ENCODE peak calls at places on chromosome 4, in eight cellular contexts. U is right cardiac atrium; P is activated naive CD4-positive, alpha-beta T cell treated with anti-CD3 and anti-CD28 coated beads, Interleukin-2, amount 50 U/mL, for 72 hours; L is gastrocnemius medialis; X is germinal center; J is ELR; E is nephron progenitor cell; H is NCI-H345. B is an unnamed sample.
A peak's percentile ranks its signal among the peaks of the same experiment; 100 is the strongest.

GRCh38 chr4:53313510-53313909 is 52.4 kb downstream of the SCFD2 start:
- DNase-seq in U (no peak), P (no peak), L (no peak), X (no peak), J (peak; percentile 15), E (no peak), H (no peak), B (peak; percentile 54)

GRCh38 chr4:74335341-74336019 is 27.2 kb downstream of the EPGN start:
- DNase-seq in U (no peak), P (no peak), L (no peak), X (no peak), J (no peak), E (no peak), H (no peak), B (no peak)

GRCh38 chr4:82293304-82293703 is 80.5 kb downstream of the HNRNPD start:
- DNase-seq in U (no peak), P (no peak), L (no peak), X (no peak), J (no peak), E (no peak), H (no peak), B (no peak)

GRCh38 chr4:6641164-6641970 is 882 bp downstream of the MRFAP1 start:
- DNase-seq in U (peak; percentile 74), P (peak; percentile 26), L (peak; percentile 28), X (peak; percentile 54), J (peak; percentile 68), E (peak; percentile 55), H (no peak), B (peak; percentile 76)

GRCh38 chr4:168887809-168888208 is 122.2 kb downstream of the CBR4 start:
- DNase-seq in U (no peak), P (no peak), L (no peak), X (no peak), J (no peak), E (no peak), H (no peak), B (no peak)

GRCh38 chr4:23483320-23483958 is 406.4 kb downstream of the PPARGC1A start:
- DNase-seq in U (peak; percentile 22), P (no peak), L (no peak), X (no peak), J (no peak), E (no peak), H (no peak), B (no peak)

GRCh38 chr4:25539241-25539640 is 116.4 kb upstream of the SLC34A2 start:
- DNase-seq in U (no peak), P (no peak), L (no peak), X (no peak), J (no peak), E (no peak), H (no peak), B (no peak)

GRCh38 chr4:36325499-36325898 is 44.1 kb downstream of the DTHD1 start:
- DNase-seq in U (no peak), P (no peak), L (no peak), X (peak; percentile 51), J (no peak), E (no peak), H (no peak), B (no peak)

GRCh38 chr4:137861682-137862081 is 329.4 kb upstream of the PCDH18 start:
- DNase-seq in U (no peak), P (no peak), L (no peak), X (no peak), J (peak; percentile 45), E (no peak), H (no peak), B (peak; percentile 47)

GRCh38 chr4:165312506-165312905 is 15.0 kb upstream of the MSMO1 start:
- DNase-seq in U (no peak), P (no peak), L (no peak), X (no peak), J (peak; percentile 76), E (no peak), H (no peak), B (no peak)

GRCh38 chr4:3269105-3269927 is 20.4 kb downstream of the MSANTD1 start:
- DNase-seq in U (peak; percentile 45), P (no peak), L (no peak), X (no peak), J (no peak), E (no peak), H (no peak), B (no peak)

GRCh38 chr4:128384091-128384520 is 96.5 kb upstream of the PGRMC2 start:
- DNase-seq in U (no peak), P (no peak), L (no peak), X (no peak), J (peak; percentile 16), E (no peak), H (no peak), B (peak; percentile 5)

GRCh38 chr4:184345573-184345922 is 127.9 kb upstream of the ENPP6 start:
- DNase-seq in U (peak; percentile 74), P (no peak), L (peak; percentile 95), X (no peak), J (no peak), E (no peak), H (no peak), B (no peak)

GRCh38 chr4:40289366-40290188 is 45.6 kb upstream of the CHRNA9 start:
- DNase-seq in U (no peak), P (peak; percentile 25), L (no peak), X (no peak), J (peak; percentile 68), E (no peak), H (no peak), B (no peak)

GRCh38 chr4:15649914-15650545 is 5.1 kb downstream of the FBXL5 start:
- DNase-seq in U (no peak), P (peak; percentile 59), L (peak; percentile 55), X (peak; percentile 42), J (peak; percentile 71), E (peak; percentile 35), H (peak; percentile 47), B (peak; percentile 78)

GRCh38 chr4:118389731-118390520 is 37.1 kb upstream of the PRSS12 start:
- DNase-seq in U (no peak), P (no peak), L (no peak), X (no peak), J (peak; percentile 54), E (no peak), H (no peak), B (no peak)

GRCh38 chr4:71187399-71188196 is 151.2 kb upstream of the SLC4A4 start:
- DNase-seq in U (peak; percentile 69), P (peak; percentile 16), L (no peak), X (peak; percentile 4), J (peak; percentile 80), E (peak; percentile 46), H (peak; percentile 46), B (peak; percentile 83)

GRCh38 chr4:137576437-137576836 is 44.1 kb upstream of the PCDH18 start:
- DNase-seq in U (no peak), P (no peak), L (no peak), X (no peak), J (no peak), E (no peak), H (no peak), B (peak; percentile 23)

GRCh38 chr4:108774809-108775530 is 12.1 kb upstream of the ETNPPL start:
- DNase-seq in U (peak; percentile 82), P (no peak), L (peak; percentile 53), X (no peak), J (peak; percentile 3), E (no peak), H (no peak), B (no peak)

GRCh38 chr4:54540931-54541330 is 116.8 kb upstream of the KIT start:
- DNase-seq in U (no peak), P (no peak), L (no peak), X (no peak), J (no peak), E (no peak), H (no peak), B (no peak)

GRCh38 chr4:102250341-102250740 is 94.9 kb downstream of the SLC39A8 start:
- DNase-seq in U (peak; percentile 43), P (no peak), L (no peak), X (no peak), J (no peak), E (no peak), H (no peak), B (no peak)

GRCh38 chr4:20313237-20314030 is 61.7 kb downstream of the SLIT2 start:
- DNase-seq in U (peak; percentile 35), P (peak; percentile 3), L (no peak), X (no peak), J (no peak), E (peak; percentile 55), H (no peak), B (no peak)

GRCh38 chr4:2796261-2797187 is 3.6 kb downstream of the SH3BP2 start:
- DNase-seq in U (peak; percentile 72), P (no peak), L (peak; percentile 8), X (no peak), J (peak; percentile 78), E (no peak), H (no peak), B (no peak)

GRCh38 chr4:39706829-39707511 is 9.0 kb downstream of the UBE2K start:
- DNase-seq in U (no peak), P (no peak), L (no peak), X (no peak), J (peak; percentile 36), E (no peak), H (no peak), B (no peak)

GRCh38 chr4:138053601-138054322 is 188.4 kb downstream of the SLC7A11 start:
- DNase-seq in U (no peak), P (no peak), L (no peak), X (no peak), J (peak; percentile 93), E (no peak), H (peak; percentile 27), B (peak; percentile 45)

GRCh38 chr4:77493829-77494551 is 111.6 kb upstream of the CXCL13 start:
- DNase-seq in U (no peak), P (no peak), L (no peak), X (no peak), J (peak; percentile 56), E (no peak), H (no peak), B (no peak)

GRCh38 chr4:124265701-124266100 is 446.8 kb downstream of the ANKRD50 start:
- DNase-seq in U (no peak), P (no peak), L (no peak), X (no peak), J (no peak), E (no peak), H (no peak), B (no peak)

B was measured in left kidney.